ENCODE peak calls at places on chromosomes 3 and 15, in five cellular contexts. One of them, this sample, is unnamed.

GRCh38 chr3:8490079-8490552 is 11.5 kb upstream of the LMCD1 start:
- DNase-seq in AG09319: peak
- DNase-seq in activated T-cell treated with anti-CD3 and anti-CD28 coated beads for 1 hour: no peak
- DNase-seq in GM20000: no peak
- DNase-seq in fibroblast of pulmonary artery: peak
- DNase-seq in this sample: peak

GRCh38 chr3:165103616-165104015 is 25.3 kb upstream of the SI start:
- DNase-seq in AG09319: no peak
- DNase-seq in activated T-cell treated with anti-CD3 and anti-CD28 coated beads for 1 hour: no peak
- DNase-seq in GM20000: no peak
- DNase-seq in fibroblast of pulmonary artery: no peak
- DNase-seq in this sample: no peak

GRCh38 chr3:126320517-126321293 is 36.5 kb downstream of the KLF15 start:
- DNase-seq in AG09319: no peak
- DNase-seq in activated T-cell treated with anti-CD3 and anti-CD28 coated beads for 1 hour: no peak
- DNase-seq in GM20000: no peak
- DNase-seq in fibroblast of pulmonary artery: no peak
- DNase-seq in this sample: no peak

GRCh38 chr3:48595526-48596121 is 495 bp upstream of the COL7A1 start:
- DNase-seq in AG09319: peak
- DNase-seq in activated T-cell treated with anti-CD3 and anti-CD28 coated beads for 1 hour: no peak
- DNase-seq in GM20000: no peak
- DNase-seq in fibroblast of pulmonary artery: peak
- DNase-seq in this sample: peak

GRCh38 chr3:141708367-141708766 is 29.7 kb upstream of the RNF7 start:
- DNase-seq in AG09319: no peak
- DNase-seq in activated T-cell treated with anti-CD3 and anti-CD28 coated beads for 1 hour: no peak
- DNase-seq in GM20000: no peak
- DNase-seq in fibroblast of pulmonary artery: no peak
- DNase-seq in this sample: peak

GRCh38 chr3:38580450-38581382 is 68.8 kb downstream of the SCN5A start:
- DNase-seq in AG09319: no peak
- DNase-seq in activated T-cell treated with anti-CD3 and anti-CD28 coated beads for 1 hour: no peak
- DNase-seq in GM20000: no peak
- DNase-seq in fibroblast of pulmonary artery: no peak
- DNase-seq in this sample: no peak

GRCh38 chr15:40847225-40847961 is 3.5 kb downstream of the SPINT1 start:
- DNase-seq in AG09319: no peak
- DNase-seq in activated T-cell treated with anti-CD3 and anti-CD28 coated beads for 1 hour: no peak
- DNase-seq in GM20000: peak
- DNase-seq in fibroblast of pulmonary artery: peak
- DNase-seq in this sample: peak

GRCh38 chr15:30042556-30042955 is 40.2 kb upstream of the GOLGA8J start:
- DNase-seq in AG09319: no peak
- DNase-seq in activated T-cell treated with anti-CD3 and anti-CD28 coated beads for 1 hour: no peak
- DNase-seq in GM20000: no peak
- DNase-seq in fibroblast of pulmonary artery: peak
- DNase-seq in this sample: no peak

GRCh38 chr15:92383528-92384326 is 10.0 kb upstream of the ST8SIA2 start:
- DNase-seq in AG09319: no peak
- DNase-seq in activated T-cell treated with anti-CD3 and anti-CD28 coated beads for 1 hour: no peak
- DNase-seq in GM20000: peak
- DNase-seq in fibroblast of pulmonary artery: peak
- DNase-seq in this sample: no peak

GRCh38 chr3:148735597-148735996 is 37.9 kb downstream of the AGTR1 start:
- DNase-seq in AG09319: no peak
- DNase-seq in activated T-cell treated with anti-CD3 and anti-CD28 coated beads for 1 hour: no peak
- DNase-seq in GM20000: no peak
- DNase-seq in fibroblast of pulmonary artery: no peak
- DNase-seq in this sample: no peak

GRCh38 chr15:76930831-76931396 is 635 bp upstream of the RCN2 start:
- DNase-seq in AG09319: no peak
- DNase-seq in activated T-cell treated with anti-CD3 and anti-CD28 coated beads for 1 hour: no peak
- DNase-seq in GM20000: no peak
- DNase-seq in fibroblast of pulmonary artery: no peak
- DNase-seq in this sample: no peak

GRCh38 chr3:103195201-103195600 is 760.4 kb downstream of the ZPLD1 start:
- DNase-seq in AG09319: no peak
- DNase-seq in activated T-cell treated with anti-CD3 and anti-CD28 coated beads for 1 hour: no peak
- DNase-seq in GM20000: no peak
- DNase-seq in fibroblast of pulmonary artery: no peak
- DNase-seq in this sample: no peak

GRCh38 chr15:74525328-74525727 is 15.7 kb upstream of the ARID3B start:
- DNase-seq in AG09319: no peak
- DNase-seq in activated T-cell treated with anti-CD3 and anti-CD28 coated beads for 1 hour: no peak
- DNase-seq in GM20000: no peak
- DNase-seq in fibroblast of pulmonary artery: peak
- DNase-seq in this sample: no peak

GRCh38 chr3:165549665-165550064 is 287.6 kb downstream of the BCHE start:
- DNase-seq in AG09319: no peak
- DNase-seq in activated T-cell treated with anti-CD3 and anti-CD28 coated beads for 1 hour: no peak
- DNase-seq in GM20000: no peak
- DNase-seq in fibroblast of pulmonary artery: no peak
- DNase-seq in this sample: no peak